ENCODE peak calls at places on chromosomes 2 and 18, in four cellular contexts. S is pancreas, V is ovary, E is tibial artery. M is an unnamed sample.

GRCh38 chr2:16508061-16508851 is 157.4 kb downstream of the CYRIA start:
- DNase-seq in V (peak), E (no peak), S (peak), M (no peak)

GRCh38 chr2:136119717-136120675 is 2.0 kb upstream of the CXCR4 start:
- DNase-seq in E (no peak), S (no peak), V (no peak), M (no peak)

GRCh38 chr18:79548077-79548450 is 131.5 kb upstream of the CTDP1 start:
- DNase-seq in E (no peak), S (peak), V (peak), M (no peak)

GRCh38 chr2:23107341-23107941 is 277.5 kb upstream of the KLHL29 start:
- DNase-seq in S (no peak), E (no peak), V (no peak), M (no peak)

GRCh38 chr2:211941359-211941758 is 597.2 kb downstream of the ERBB4 start:
- DNase-seq in S (no peak), E (no peak), V (no peak), M (no peak)

GRCh38 chr2:70381821-70382220 is 80.0 kb upstream of the FAM136A start:
- DNase-seq in V (no peak), E (no peak), S (no peak), M (no peak)

GRCh38 chr2:203623104-203623503 is 83.3 kb upstream of the CD28 start:
- DNase-seq in E (no peak), V (no peak), S (no peak), M (peak)

GRCh38 chr2:231364961-231365810 is 30.3 kb upstream of the B3GNT7 start:
- DNase-seq in V (peak), S (no peak), E (peak), M (peak)

GRCh38 chr2:230891509-230891908 is 26.8 kb downstream of the ITM2C start:
- DNase-seq in S (no peak), V (no peak), E (no peak), M (no peak)

GRCh38 chr2:212711851-212712250 is 173.2 kb upstream of the ERBB4 start:
- DNase-seq in V (no peak), S (no peak), E (no peak), M (peak)

GRCh38 chr2:68385232-68385906 is 20.3 kb downstream of the PLEK start:
- DNase-seq in E (no peak), V (no peak), S (no peak), M (no peak)

GRCh38 chr2:162934191-162934590 is 95.6 kb upstream of the KCNH7 start:
- DNase-seq in V (no peak), E (no peak), S (no peak), M (no peak)

DNA sequence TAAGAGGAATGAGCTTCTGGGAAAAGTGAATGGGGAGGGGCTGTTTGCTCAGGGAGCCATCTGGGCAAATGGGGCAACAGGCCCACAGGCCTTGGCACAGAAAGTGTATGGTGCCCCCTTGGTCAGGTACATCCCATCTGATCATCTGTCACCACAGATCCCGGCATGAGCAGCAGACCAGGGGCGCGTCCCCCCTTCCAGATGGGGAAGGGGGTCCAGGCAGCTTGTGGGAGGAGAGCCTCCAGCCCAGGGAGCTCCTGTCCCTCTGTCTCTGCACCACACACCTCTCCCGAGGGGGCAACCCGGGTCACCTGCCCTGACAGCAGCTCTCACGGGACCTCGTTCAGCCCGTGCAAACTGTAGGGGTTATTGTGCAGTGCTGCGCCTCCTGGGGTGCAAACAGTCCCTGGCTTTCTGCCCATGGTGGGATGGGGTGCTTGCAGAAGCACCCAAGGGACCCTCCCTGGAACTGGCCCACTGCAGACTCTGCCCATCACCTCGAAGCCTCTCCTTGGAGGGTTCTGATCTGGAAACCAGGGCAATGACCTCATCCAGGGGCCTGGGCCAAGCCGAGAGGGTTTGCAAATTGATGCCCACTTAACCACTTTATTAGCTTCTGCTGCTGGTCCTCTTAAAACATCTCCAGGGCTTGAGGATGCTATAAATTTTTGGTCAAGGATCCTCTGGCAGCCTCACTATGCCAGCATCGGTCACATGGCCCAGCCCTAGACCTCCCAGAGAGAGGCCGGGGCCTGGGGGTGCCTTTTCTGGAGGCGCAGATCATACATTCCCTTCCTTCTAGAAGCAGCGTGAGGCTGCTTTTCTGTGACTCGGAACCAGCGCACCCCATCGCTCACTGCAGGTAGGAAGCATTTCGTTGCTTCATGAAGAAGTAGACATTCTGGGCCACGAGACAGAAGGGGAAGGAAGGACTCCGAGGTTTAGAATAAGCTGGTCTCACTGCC is 7.6 kb upstream of the BOK start:
- DNase-seq in E (no peak), V (no peak), S (no peak), M (no peak)
- H3K4me3 ChIP-seq in E (no peak), V (no peak), S (no peak), M (no peak)

DNA sequence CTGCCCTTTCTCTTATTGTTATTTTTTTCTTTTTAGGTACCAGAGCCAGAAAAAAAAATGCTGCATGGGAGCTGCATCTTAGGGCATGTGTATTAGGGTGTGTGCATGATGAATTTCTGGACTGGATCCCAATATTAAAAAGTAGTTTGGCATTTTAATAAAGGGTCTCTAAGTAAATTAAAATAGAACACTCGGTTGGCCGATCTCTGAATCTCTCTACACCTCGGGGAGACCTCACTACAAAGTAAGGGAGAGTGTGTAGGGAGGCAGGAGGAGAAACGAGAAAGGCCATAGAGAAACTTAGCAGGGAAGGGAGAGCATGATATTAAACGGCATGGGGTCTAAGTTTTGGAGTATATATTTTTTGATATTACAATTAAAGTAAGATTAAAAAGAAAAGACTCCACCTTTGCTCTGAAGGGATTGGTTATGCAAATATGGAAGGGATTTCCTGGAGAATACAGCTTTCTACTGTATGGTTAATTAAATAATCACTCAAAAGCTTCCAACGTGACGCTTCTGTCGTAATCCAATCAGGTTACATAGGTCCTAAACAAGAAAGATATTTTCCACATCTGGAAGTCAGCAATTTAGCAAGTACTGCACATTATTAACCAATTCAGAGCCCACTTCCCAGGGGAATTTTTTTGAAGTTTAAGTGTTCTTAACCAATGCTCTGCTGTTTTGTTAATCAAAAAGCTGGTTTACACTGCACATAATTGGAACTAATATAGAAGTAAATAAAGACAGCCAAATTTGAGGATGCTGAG is 984 bp upstream of the ZEB2 start:
- DNase-seq in S (no peak), V (no peak), E (no peak), M (no peak)
- H3K4me3 ChIP-seq in S (no peak), V (peak), E (peak), M (no peak)

GRCh38 chr2:38599706-38600105 is 3.0 kb downstream of the HNRNPLL start:
- DNase-seq in E (no peak), S (no peak), V (no peak), M (no peak)
- H3K4me3 ChIP-seq in E (peak), S (no peak), V (peak), M (no peak)

DNA sequence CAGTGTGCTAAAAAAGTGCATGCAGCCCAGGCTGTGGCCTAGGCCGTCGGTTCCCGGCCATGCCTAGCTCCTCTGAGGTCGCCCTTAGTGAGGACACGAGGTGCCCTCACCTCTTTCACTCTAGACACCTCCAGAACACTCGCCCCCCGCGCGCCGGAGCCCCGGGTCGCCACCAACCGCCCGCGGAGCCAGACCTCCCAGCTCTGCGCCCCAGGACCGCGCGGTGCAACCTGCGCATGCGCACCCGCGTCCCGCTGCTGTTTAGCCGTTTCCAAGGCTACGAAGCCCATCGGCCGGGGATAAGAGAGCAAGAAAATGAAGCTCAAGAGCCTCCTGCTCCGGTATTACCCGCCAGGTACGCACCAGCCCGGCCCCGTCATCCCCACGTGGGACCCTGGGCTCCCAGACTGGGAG is at the start of gene DAW1:
- DNase-seq in S (peak), V (peak), E (no peak), M (no peak)
- H3K4me3 ChIP-seq in S (peak), V (no peak), E (peak), M (peak)

GRCh38 chr2:206276169-206276927 is 1.9 kb downstream of the ZDBF2 start:
- DNase-seq in S (no peak), V (no peak), E (no peak), M (no peak)
- H3K4me3 ChIP-seq in S (peak), V (peak), E (peak), M (no peak)

DNA sequence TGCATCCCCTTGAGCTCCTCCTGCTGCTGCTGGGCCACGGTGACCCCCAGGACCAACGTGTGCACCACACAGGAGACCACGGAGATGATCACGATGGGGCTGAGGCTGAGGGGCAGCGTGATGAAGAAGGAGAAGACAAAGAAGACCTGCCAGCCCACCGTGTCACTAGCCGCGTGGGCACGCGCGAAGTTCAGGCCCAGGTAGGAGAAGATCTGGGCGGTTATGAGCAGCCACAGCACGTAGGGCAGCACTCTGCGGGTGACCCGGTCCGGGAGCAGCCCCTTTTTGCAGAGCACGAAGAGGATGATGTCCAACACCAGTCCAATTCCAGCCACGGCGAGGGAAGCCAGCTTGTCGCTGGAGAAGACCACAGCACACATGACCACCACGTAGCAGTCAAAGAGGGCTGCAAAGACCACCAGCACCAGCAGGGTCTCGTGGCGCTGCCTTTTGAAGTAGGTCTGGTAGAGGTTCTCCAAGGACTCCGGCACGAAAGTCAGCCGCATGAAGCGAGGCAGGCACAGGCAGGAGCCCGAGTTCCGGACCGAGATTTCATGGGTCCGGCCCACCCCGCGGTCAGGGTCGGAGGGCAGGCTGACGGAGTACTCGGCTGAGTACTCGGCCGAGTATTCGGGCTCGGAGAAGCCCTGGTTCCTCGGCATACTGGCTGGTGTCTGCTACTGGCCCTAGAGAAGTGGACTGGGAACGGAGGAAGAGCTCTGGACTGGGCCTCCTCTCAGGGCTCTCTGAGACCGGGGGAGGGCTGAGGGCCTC is 1.5 kb downstream of the ADCY3 start:
- DNase-seq in V (no peak), S (no peak), E (peak), M (no peak)
- H3K4me3 ChIP-seq in V (peak), S (peak), E (peak), M (peak)

GRCh38 chr2:234710587-234710986 is 213.7 kb upstream of the ARL4C start:
- DNase-seq in S (no peak), V (no peak), E (no peak), M (no peak)
- H3K4me3 ChIP-seq in S (no peak), V (no peak), E (no peak), M (no peak)

GRCh38 chr2:33497177-33497787 is 20.8 kb downstream of the RASGRP3 start:
- DNase-seq in V (no peak), S (no peak), E (no peak), M (no peak)
- H3K4me3 ChIP-seq in V (no peak), S (no peak), E (no peak), M (no peak)

M was measured in AG09309.